ENCODE peak calls at places on chromosomes 1 and 21, in five cellular contexts. One of them, this sample, is unnamed.

GRCh38 chr21:46634966-46635323 is 529 bp upstream of the PRMT2 start:
- DNase-seq in NCI-H446 treated with DMSO at 0.1 percent for 48 hours: peak
- DNase-seq in cardiac muscle cell: peak
- DNase-seq in MM.1S: peak
- DNase-seq in tibial nerve: peak
- DNase-seq in this sample: no peak

GRCh38 chr1:235156265-235156664 is 4.8 kb downstream of the RBM34 start:
- DNase-seq in NCI-H446 treated with DMSO at 0.1 percent for 48 hours: no peak
- DNase-seq in MM.1S: no peak
- DNase-seq in cardiac muscle cell: no peak
- DNase-seq in tibial nerve: no peak
- DNase-seq in this sample: no peak

GRCh38 chr1:112833806-112834205 is 118.7 kb upstream of the PPM1J start:
- DNase-seq in MM.1S: peak
- DNase-seq in tibial nerve: no peak
- DNase-seq in cardiac muscle cell: no peak
- DNase-seq in NCI-H446 treated with DMSO at 0.1 percent for 48 hours: no peak
- DNase-seq in this sample: no peak

GRCh38 chr1:72837781-72838180 is 555.4 kb upstream of the NEGR1 start:
- DNase-seq in cardiac muscle cell: no peak
- DNase-seq in MM.1S: no peak
- DNase-seq in tibial nerve: no peak
- DNase-seq in NCI-H446 treated with DMSO at 0.1 percent for 48 hours: no peak
- DNase-seq in this sample: no peak

GRCh38 chr1:15328785-15329480 is 80.8 kb upstream of the EFHD2 start:
- DNase-seq in cardiac muscle cell: peak
- DNase-seq in MM.1S: no peak
- DNase-seq in NCI-H446 treated with DMSO at 0.1 percent for 48 hours: peak
- DNase-seq in tibial nerve: no peak
- DNase-seq in this sample: no peak

GRCh38 chr1:212142883-212143530 is 107.5 kb downstream of the DTL start:
- DNase-seq in MM.1S: no peak
- DNase-seq in cardiac muscle cell: no peak
- DNase-seq in tibial nerve: no peak
- DNase-seq in NCI-H446 treated with DMSO at 0.1 percent for 48 hours: no peak
- DNase-seq in this sample: no peak

GRCh38 chr1:177983824-177984528 is 14.1 kb upstream of the SEC16B start:
- DNase-seq in cardiac muscle cell: peak
- DNase-seq in NCI-H446 treated with DMSO at 0.1 percent for 48 hours: peak
- DNase-seq in tibial nerve: no peak
- DNase-seq in MM.1S: no peak
- DNase-seq in this sample: no peak

GRCh38 chr21:36704281-36704957 is 5.5 kb downstream of the SIM2 start:
- DNase-seq in cardiac muscle cell: no peak
- DNase-seq in NCI-H446 treated with DMSO at 0.1 percent for 48 hours: no peak
- DNase-seq in tibial nerve: no peak
- DNase-seq in MM.1S: no peak
- DNase-seq in this sample: no peak

GRCh38 chr21:31845151-31845550 is 27.7 kb upstream of the HUNK start:
- DNase-seq in cardiac muscle cell: no peak
- DNase-seq in MM.1S: no peak
- DNase-seq in tibial nerve: no peak
- DNase-seq in NCI-H446 treated with DMSO at 0.1 percent for 48 hours: no peak
- DNase-seq in this sample: no peak

GRCh38 chr1:63073530-63074306 is 248.6 kb upstream of the FOXD3 start:
- DNase-seq in cardiac muscle cell: peak
- DNase-seq in MM.1S: no peak
- DNase-seq in NCI-H446 treated with DMSO at 0.1 percent for 48 hours: no peak
- DNase-seq in tibial nerve: no peak
- DNase-seq in this sample: peak

GRCh38 chr1:77687519-77687906 is 5.1 kb upstream of the ZZZ3 start:
- DNase-seq in NCI-H446 treated with DMSO at 0.1 percent for 48 hours: no peak
- DNase-seq in cardiac muscle cell: peak
- DNase-seq in tibial nerve: no peak
- DNase-seq in MM.1S: no peak
- DNase-seq in this sample: no peak

GRCh38 chr1:2528966-2529750 is 905 bp downstream of the HES5 start:
- DNase-seq in cardiac muscle cell: no peak
- DNase-seq in NCI-H446 treated with DMSO at 0.1 percent for 48 hours: no peak
- DNase-seq in MM.1S: no peak
- DNase-seq in tibial nerve: no peak
- DNase-seq in this sample: peak